ENCODE peak calls at places on chromosomes 12 and 14, in four cellular contexts. A is CD4-positive, CD25-positive, alpha-beta regulatory T cell; D is heart left ventricle; M is neuronal stem cell. P is an unnamed sample. For H3K4me1, the result is how much of the 10 kb centered on the place peaks cover.

GRCh38 chr12:127081058-127081457 is 1185.9 kb upstream of the TMEM132C start:
- DNase-seq in A (no peak), D (no peak), M (no peak), P (no peak)

GRCh38 chr12:52975820-52976573 is 27.1 kb downstream of the KRT18 start:
- DNase-seq in A (no peak), D (no peak), M (no peak), P (no peak)

GRCh38 chr12:20798561-20798960 is 11.9 kb upstream of the SLCO1B3 start:
- DNase-seq in A (peak), D (no peak), M (no peak), P (peak)

GRCh38 chr12:116959845-116960514 is 49.2 kb downstream of the FBXW8 start:
- DNase-seq in A (peak), D (no peak), M (no peak), P (no peak)

GRCh38 chr12:90987101-90987500 is 17.7 kb downstream of the EPYC start:
- DNase-seq in A (no peak), D (no peak), M (no peak), P (no peak)

GRCh38 chr12:828726-829395 is 76.5 kb downstream of the WNK1 start:
- DNase-seq in A (no peak), D (no peak), M (no peak), P (peak)

GRCh38 chr12:75020068-75020557 is 189.5 kb downstream of the KCNC2 start:
- DNase-seq in A (no peak), D (no peak), M (no peak), P (no peak)

GRCh38 chr12:67789266-67789665 is 140.7 kb downstream of the DYRK2 start:
- DNase-seq in A (no peak), D (no peak), M (no peak), P (no peak)

GRCh38 chr14:77316872-77317271 is 3.8 kb downstream of the POMT2 start:
- DNase-seq in A (no peak), D (no peak), M (no peak), P (no peak)

GRCh38 chr14:90546767-90547166 is 149.9 kb downstream of the CALM1 start:
- DNase-seq in A (no peak), D (no peak), M (no peak), P (no peak)

GRCh38 chr12:39628836-39629235 is 9.2 kb upstream of the ABCD2 start:
- DNase-seq in A (peak), D (no peak), M (no peak), P (no peak)

GRCh38 chr12:54261817-54262402 is 18.0 kb downstream of the CBX5 start:
- DNase-seq in A (no peak), D (no peak), M (no peak), P (peak)

GRCh38 chr12:100279612-100280244 is 12.8 kb downstream of the SCYL2 start:
- DNase-seq in A (no peak), D (no peak), M (peak), P (peak)

GRCh38 chr14:54105898-54106297 is 149.3 kb upstream of the BMP4 start:
- DNase-seq in A (no peak), D (no peak), M (no peak), P (no peak)

GRCh38 chr14:37726708-37727107 is 131.3 kb downstream of the TTC6 start:
- DNase-seq in A (no peak), D (no peak), M (no peak), P (no peak)

GRCh38 chr14:54220122-54220691 is 176.6 kb upstream of the CDKN3 start:
- DNase-seq in A (no peak), D (peak), M (no peak), P (peak)

GRCh38 chr12:7091660-7092228 is 501 bp downstream of the C1R start:
- DNase-seq in A (no peak), D (peak), M (no peak), P (peak)

GRCh38 chr14:104550849-104551728 is 28.5 kb upstream of the C14orf180 start:
- DNase-seq in A (no peak), D (peak), M (no peak), P (no peak)

GRCh38 chr12:123519151-123520001 is 14.1 kb downstream of the RILPL1 start:
- DNase-seq in A (no peak), D (peak), M (no peak), P (peak)

GRCh38 chr12:162467-163307 is 51.3 kb downstream of the SLC6A12 start:
- DNase-seq in A (no peak), D (no peak), M (peak), P (no peak)

GRCh38 chr12:109582636-109583035 is 9.0 kb downstream of the MVK start:
- DNase-seq in A (no peak), D (no peak), M (no peak), P (no peak)

GRCh38 chr12:57152408-57153038 is 5.1 kb upstream of the LRP1-AS start:
- DNase-seq in A (no peak), D (no peak), M (no peak), P (no peak)

GRCh38 chr14:75070383-75070782 is 942 bp downstream of the ZC2HC1C start:
- DNase-seq in A (no peak), D (no peak), M (no peak), P (no peak)
- H3K27ac ChIP-seq in A (no peak), D (peak), M (no peak), P (peak)

GRCh38 chr12:47409310-47409709 is 296.5 kb downstream of the RPAP3 start:
- DNase-seq in A (no peak), D (no peak), M (no peak), P (no peak)
- H3K4me3 ChIP-seq in A (no peak), D (no peak), M (no peak), P (no peak)

GRCh38 chr12:114666746-114667668 is 17.0 kb downstream of the TBX3 start:
- DNase-seq in A (no peak), D (no peak), M (no peak), P (no peak)
- H3K4me1 ChIP-seq in A (under half), D (under half), M (under half), P (under half)

DNA sequence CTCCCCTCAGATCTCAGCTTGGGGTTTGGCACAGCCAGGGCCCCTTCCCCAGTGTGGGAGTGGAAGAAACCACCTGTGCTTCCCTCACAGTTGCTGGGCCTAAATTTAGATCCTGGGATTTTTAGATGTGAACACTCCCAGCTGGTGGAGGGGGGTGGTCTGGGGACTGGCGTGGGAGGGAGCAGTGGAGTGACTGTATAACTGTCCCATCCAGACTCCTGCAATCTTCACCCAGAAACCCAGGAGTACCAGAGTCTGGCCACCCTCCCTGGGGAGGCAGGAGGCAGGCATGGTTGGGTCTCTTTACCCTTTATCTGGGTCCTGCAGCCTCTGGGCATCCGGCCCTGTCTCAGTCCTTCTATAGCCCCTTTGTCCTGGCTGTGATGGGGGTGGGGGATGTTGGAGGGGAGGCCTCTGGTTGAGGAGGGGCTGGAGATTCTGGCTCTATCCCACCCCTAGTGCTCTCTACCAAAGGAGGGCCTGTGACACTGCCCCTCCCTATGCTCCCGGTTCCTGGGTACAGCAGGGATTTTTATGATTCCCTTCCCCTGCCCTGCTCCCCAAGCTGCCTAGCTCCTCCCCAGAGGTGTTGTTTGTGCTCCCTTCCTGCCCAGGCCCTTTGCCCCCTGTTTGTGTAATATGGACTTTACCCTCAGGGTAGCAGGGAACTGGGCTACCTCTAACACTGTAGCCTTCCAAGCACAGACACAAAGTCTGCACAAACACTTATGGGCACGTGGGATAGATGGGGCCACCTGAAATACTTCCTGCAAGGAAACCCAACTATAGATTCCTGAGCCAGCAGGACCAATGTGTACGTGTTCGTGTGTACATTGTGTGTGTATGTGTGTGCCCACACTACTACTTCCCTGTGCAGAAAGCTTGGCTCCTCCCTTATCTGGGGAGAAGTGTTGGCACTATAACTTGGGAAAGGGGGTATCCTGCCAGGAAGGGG is 1.7 kb downstream of the ERBB3 start:
- DNase-seq in A (no peak), D (no peak), M (no peak), P (no peak)
- H3K27ac ChIP-seq in A (no peak), D (no peak), M (no peak), P (peak)

GRCh38 chr12:23722655-23723054 is 226.8 kb downstream of the SOX5 start:
- DNase-seq in A (no peak), D (no peak), M (no peak), P (no peak)
- H3K4me3 ChIP-seq in A (no peak), D (no peak), M (no peak), P (no peak)

DNA sequence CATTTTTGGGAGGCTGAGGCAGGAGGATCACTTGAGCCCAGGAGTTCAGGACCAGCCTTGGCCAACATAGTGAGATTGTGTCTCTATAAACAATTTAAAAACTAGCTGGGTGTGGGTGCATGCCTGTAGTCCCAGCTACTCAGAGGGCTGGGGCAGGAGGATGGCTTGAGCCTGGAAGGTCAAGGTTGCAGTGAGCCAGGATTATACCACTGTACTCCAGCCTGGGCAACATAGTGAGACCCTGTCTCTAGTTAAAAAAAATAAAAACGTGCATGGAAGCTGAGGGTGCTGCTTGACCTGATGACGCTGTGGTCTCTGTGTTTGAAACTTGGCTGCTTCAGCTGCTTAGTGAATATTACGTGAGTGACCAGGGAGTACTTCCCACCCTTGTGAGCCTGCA is 89.7 kb downstream of the PPP2R5C start:
- DNase-seq in A (no peak), D (no peak), M (no peak), P (no peak)
- H3K4me1 ChIP-seq in A (half or more), D (under half), M (under half), P (under half)

GRCh38 chr14:91837076-91837475 is 30.3 kb downstream of the TC2N start:
- DNase-seq in A (no peak), D (no peak), M (no peak), P (no peak)
- H3K27ac ChIP-seq in A (peak), D (no peak), M (no peak), P (no peak)

DNA sequence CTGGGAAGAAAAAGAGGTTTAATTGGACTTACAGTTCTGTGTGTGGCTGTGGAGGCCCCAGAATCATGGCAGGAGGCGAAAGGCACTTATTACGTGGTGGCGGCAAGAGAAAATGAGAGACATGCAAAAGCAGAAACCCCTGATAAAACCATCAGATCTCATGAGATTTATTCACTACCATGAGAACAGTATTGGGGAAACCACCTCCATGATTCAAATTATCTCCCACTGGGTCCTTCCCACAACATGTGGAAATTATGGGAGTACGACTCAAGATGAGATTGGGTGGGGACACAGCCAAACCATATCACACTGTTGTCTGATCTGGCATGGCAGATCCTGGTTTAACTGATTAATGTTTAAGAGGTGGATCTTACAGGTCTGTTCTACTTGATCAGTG is 5.5 kb downstream of the DDX47 start:
- DNase-seq in A (no peak), D (no peak), M (no peak), P (no peak)
- H3K4me3 ChIP-seq in A (no peak), D (no peak), M (no peak), P (no peak)

P was measured in cardiac muscle cell.